ENCODE peak calls at places on chromosome 3, in seven cellular contexts. K is neuronal stem cell; S is CD4-positive, CD25-positive, alpha-beta regulatory T cell; A is uterus; B is stomach; L is psoas muscle; P is mucosa of descending colon. J is an unnamed sample.

GRCh38 chr3:164467027-164467426 is 611.3 kb downstream of the SI start:
- DNase-seq in K (no peak), S (no peak), A (no peak), B (no peak), L (no peak), P (no peak), J (no peak)

GRCh38 chr3:60199306-60199705 is 1051.9 kb downstream of the FHIT start:
- DNase-seq in K (no peak), S (no peak), A (no peak), B (no peak), L (no peak), P (no peak), J (no peak)

GRCh38 chr3:17983106-17983505 is 240.7 kb upstream of the TBC1D5 start:
- DNase-seq in K (no peak), S (no peak), A (no peak), B (no peak), L (no peak), P (no peak), J (no peak)

GRCh38 chr3:172323894-172324590 is 124.2 kb downstream of the GHSR start:
- DNase-seq in K (no peak), S (no peak), A (peak; percentile 43), B (peak; percentile 43), L (peak; percentile 59), P (no peak), J (no peak)

GRCh38 chr3:30231277-30232141 is 374.9 kb upstream of the TGFBR2 start:
- DNase-seq in K (no peak), S (no peak), A (no peak), B (no peak), L (no peak), P (no peak), J (no peak)

GRCh38 chr3:138066383-138066782 is 49.0 kb downstream of the DZIP1L start:
- DNase-seq in K (no peak), S (no peak), A (no peak), B (no peak), L (no peak), P (no peak), J (no peak)

GRCh38 chr3:22990291-22991200 is 212.6 kb upstream of the UBE2E2 start:
- DNase-seq in K (no peak), S (no peak), A (no peak), B (no peak), L (no peak), P (no peak), J (no peak)

GRCh38 chr3:124826703-124827102 is 60.5 kb downstream of the ITGB5 start:
- DNase-seq in K (no peak), S (no peak), A (peak; percentile 65), B (no peak), L (no peak), P (no peak), J (no peak)

GRCh38 chr3:61595826-61596225 is 34.5 kb downstream of the PTPRG start:
- DNase-seq in K (no peak), S (no peak), A (no peak), B (no peak), L (no peak), P (no peak), J (no peak)
- H3K9me3 ChIP-seq in K (no peaks in the 10 kb centered on the region), S (no peaks in the 10 kb centered on the region), A (no peaks in the 10 kb centered on the region), B (no peaks in the 10 kb centered on the region), L (no peaks in the 10 kb centered on the region), P (no peaks in the 10 kb centered on the region), J (no peaks in the 10 kb centered on the region)

DNA sequence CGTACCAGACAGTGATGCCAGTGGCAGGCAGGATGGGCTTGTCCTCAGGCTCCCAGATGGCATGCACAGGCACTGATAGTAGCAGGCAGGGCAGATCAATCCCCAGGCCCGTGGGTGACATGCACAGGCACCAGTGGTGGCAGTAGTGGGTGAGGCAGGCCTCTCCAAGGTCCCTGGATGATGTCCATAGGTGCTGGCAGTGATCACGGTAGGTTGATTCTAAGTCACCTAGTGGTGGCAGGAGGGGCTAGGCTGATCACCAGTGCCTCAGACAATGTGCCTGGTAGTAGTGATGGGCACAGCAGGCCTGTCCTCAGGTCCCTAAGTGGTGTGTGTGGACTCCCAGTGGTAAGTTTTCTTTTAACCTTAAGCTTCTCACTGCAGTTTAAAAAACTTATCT is 19.6 kb downstream of the CEP63 start:
- DNase-seq in K (no peak), S (no peak), A (no peak), B (no peak), L (no peak), P (no peak), J (no peak)
- H3K9me3 ChIP-seq in K (no peaks in the 10 kb centered on the region), S (peaks cover 12% of the 10 kb centered on the region), A (no peaks in the 10 kb centered on the region), B (no peaks in the 10 kb centered on the region), L (peaks cover 8% of the 10 kb centered on the region), P (no peaks in the 10 kb centered on the region), J (peaks cover 2% of the 10 kb centered on the region)

DNA sequence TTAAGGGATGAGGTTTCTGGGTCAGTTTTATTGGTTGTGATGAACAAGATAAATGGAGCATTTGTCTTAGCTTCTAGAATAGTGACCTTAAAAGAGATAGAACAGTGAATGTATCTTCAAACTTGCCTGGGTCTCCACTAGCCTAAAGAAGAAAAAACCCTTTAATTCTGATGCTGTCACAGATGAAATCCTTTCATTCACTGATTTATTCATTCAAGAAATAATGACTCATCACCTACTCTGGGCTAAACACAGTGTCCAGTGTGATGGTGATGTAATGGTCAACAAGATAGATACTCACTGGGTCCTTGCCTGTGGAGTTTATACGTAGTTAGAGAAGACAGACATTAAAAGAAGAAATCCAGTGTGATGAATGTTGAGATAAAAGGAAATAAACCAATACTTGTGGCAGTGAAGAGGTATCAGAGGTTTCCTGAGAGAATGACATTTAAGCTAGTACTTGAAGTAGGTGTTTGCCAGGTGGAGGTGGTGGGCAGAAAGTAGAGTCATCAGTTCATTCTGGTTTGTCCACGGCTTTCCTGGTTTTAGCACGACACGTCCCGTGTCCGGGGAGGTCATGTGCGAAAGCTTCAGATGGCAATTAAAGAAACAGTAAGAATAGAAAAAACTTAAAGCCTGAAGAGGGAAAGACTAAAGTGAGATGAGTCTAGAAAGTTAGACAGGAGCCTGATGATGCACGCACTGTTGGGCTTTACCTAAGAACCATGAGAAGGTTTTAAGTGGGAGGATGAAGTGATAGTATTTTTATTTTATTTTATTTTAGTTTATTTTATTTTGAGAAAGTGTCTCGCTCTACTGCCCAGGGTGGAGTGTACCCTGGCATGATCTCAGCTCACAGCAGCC is 18.5 kb downstream of the PAK2 start:
- DNase-seq in K (no peak), S (no peak), A (no peak), B (no peak), L (no peak), P (no peak), J (no peak)
- H3K9me3 ChIP-seq in K (peaks cover 19% of the 10 kb centered on the region), S (peaks cover 11% of the 10 kb centered on the region), A (no peaks in the 10 kb centered on the region), B (no peaks in the 10 kb centered on the region), L (peaks cover 8% of the 10 kb centered on the region), P (peaks cover 5% of the 10 kb centered on the region), J (peaks cover 9% of the 10 kb centered on the region)

GRCh38 chr3:111773484-111773883 is 85.6 kb upstream of the PHLDB2 start:
- DNase-seq in K (no peak), S (no peak), A (no peak), B (no peak), L (no peak), P (no peak), J (no peak)

GRCh38 chr3:111774622-111775021 is 84.4 kb upstream of the PHLDB2 start:
- DNase-seq in K (no peak), S (no peak), A (no peak), B (no peak), L (no peak), P (no peak), J (no peak)

GRCh38 chr3:111782447-111782782 is 76.7 kb upstream of the PHLDB2 start:
- DNase-seq in K (no peak), S (no peak), A (no peak), B (no peak), L (no peak), P (no peak), J (no peak)

GRCh38 chr3:111781561-111782446 is 77.3 kb upstream of the PHLDB2 start:
- DNase-seq in K (no peak), S (no peak), A (no peak), B (no peak), L (no peak), P (no peak), J (no peak)

GRCh38 chr3:111776844-111777483 is 82.1 kb upstream of the PHLDB2 start:
- DNase-seq in K (no peak), S (no peak), A (no peak), B (no peak), L (no peak), P (no peak), J (no peak)
- H3K9me3 ChIP-seq in K (no peaks in the 10 kb centered on the region), S (no peaks in the 10 kb centered on the region), A (no peaks in the 10 kb centered on the region), B (no peaks in the 10 kb centered on the region), L (no peaks in the 10 kb centered on the region), P (no peaks in the 10 kb centered on the region), J (no peaks in the 10 kb centered on the region)

GRCh38 chr3:191802671-191803070 is 341.7 kb downstream of the PYDC2 start:
- DNase-seq in K (no peak), S (no peak), A (no peak), B (no peak), L (no peak), P (no peak), J (no peak)
- H3K9me3 ChIP-seq in K (no peaks in the 10 kb centered on the region), S (no peaks in the 10 kb centered on the region), A (no peaks in the 10 kb centered on the region), B (peaks cover 4% of the 10 kb centered on the region), L (no peaks in the 10 kb centered on the region), P (peaks cover 43% of the 10 kb centered on the region), J (no peaks in the 10 kb centered on the region)